ENCODE peak calls at places on chromosome 18, in eight cellular contexts. Y, V, J, P, C, O, K and Q are unnamed samples.

GRCh38 chr18:79546781-79547272 is 132.8 kb upstream of the CTDP1 start:
- DNase-seq in J (no peak), P (no peak), O (no peak), Y (no peak), V (no peak), K (no peak), C (no peak), Q (no peak)

GRCh38 chr18:46424898-46425297 is 232.1 kb downstream of the LOXHD1 start:
- DNase-seq in C (no peak), P (no peak), K (no peak), O (no peak), J (no peak), V (peak; percentile 58), Y (no peak), Q (no peak)

GRCh38 chr18:10453885-10454772 is at the start of gene APCDD1:
- DNase-seq in C (no peak), K (no peak), V (peak; percentile 70), J (peak; percentile 7), O (peak; percentile 88), Y (no peak), P (no peak), Q (peak; percentile 57)

GRCh38 chr18:51513525-51513924 is 316.0 kb upstream of the MEX3C start:
- DNase-seq in C (no peak), Y (no peak), P (no peak), J (no peak), V (no peak), O (no peak), K (no peak), Q (no peak)

GRCh38 chr18:33761363-33761762 is 183.3 kb downstream of the ASXL3 start:
- DNase-seq in C (no peak), P (no peak), Y (peak; percentile 26), V (no peak), O (peak; percentile 27), K (no peak), J (no peak), Q (peak; percentile 8)

GRCh38 chr18:55988537-55988936 is 400.5 kb upstream of the TCF4 start:
- DNase-seq in P (no peak), K (no peak), C (no peak), J (no peak), V (no peak), Y (peak; percentile 94), O (no peak), Q (no peak)

GRCh38 chr18:60508108-60508507 is 135.5 kb upstream of the MC4R start:
- DNase-seq in C (no peak), J (no peak), V (no peak), P (no peak), O (peak; percentile 10), Y (no peak), K (no peak), Q (no peak)

GRCh38 chr18:58535340-58536186 is 93.3 kb downstream of the ALPK2 start:
- DNase-seq in K (peak; percentile 99), Y (no peak), O (no peak), P (no peak), C (no peak), J (no peak), V (no peak), Q (peak; percentile 78)

GRCh38 chr18:3875961-3876360 is 426.0 kb downstream of the TGIF1 start:
- DNase-seq in J (no peak), Y (no peak), V (no peak), C (no peak), O (no peak), P (no peak), K (no peak), Q (no peak)

GRCh38 chr18:78976697-78977626 is 2.7 kb upstream of the SALL3 start:
- DNase-seq in Y (no peak), C (no peak), K (no peak), P (no peak), O (no peak), J (no peak), V (no peak), Q (no peak)

GRCh38 chr18:8937695-8938094 is 164.8 kb upstream of the NDUFV2 start:
- DNase-seq in K (no peak), P (no peak), C (no peak), Y (no peak), O (no peak), J (no peak), V (no peak), Q (no peak)

GRCh38 chr18:10420561-10421352 is 33.7 kb upstream of the APCDD1 start:
- DNase-seq in K (no peak), V (no peak), Y (no peak), J (no peak), P (no peak), O (no peak), C (no peak), Q (no peak)

GRCh38 chr18:54776282-54776977 is 51.8 kb upstream of the RAB27B start:
- DNase-seq in C (no peak), Y (peak; percentile 66), P (peak; percentile 95), K (peak; percentile 12), J (peak; percentile 57), O (no peak), V (no peak), Q (peak; percentile 93)

GRCh38 chr18:76353500-76353899 is 141.5 kb downstream of the ZNF516 start:
- DNase-seq in Y (no peak), C (no peak), K (no peak), J (no peak), O (no peak), V (no peak), P (no peak), Q (no peak)

GRCh38 chr18:9629709-9630108 is 15.3 kb upstream of the PPP4R1 start:
- DNase-seq in J (no peak), Y (no peak), O (no peak), P (no peak), V (no peak), K (no peak), C (no peak), Q (peak; percentile 11)

GRCh38 chr18:38011446-38011845 is 445.8 kb upstream of the CELF4 start:
- DNase-seq in V (no peak), Y (no peak), C (no peak), K (no peak), J (no peak), P (no peak), O (no peak), Q (no peak)

GRCh38 chr18:75524852-75525251 is 97.3 kb upstream of the SMIM21 start:
- DNase-seq in K (no peak), C (no peak), Y (no peak), J (no peak), O (no peak), V (no peak), P (no peak), Q (no peak)

GRCh38 chr18:24214144-24214543 is 75.3 kb downstream of the CABYR start:
- DNase-seq in V (no peak), O (no peak), C (no peak), J (no peak), P (no peak), K (no peak), Y (no peak), Q (no peak)

GRCh38 chr18:63586431-63586830 is 712 bp upstream of the SERPINB13 start:
- DNase-seq in J (no peak), K (no peak), V (no peak), O (no peak), Y (no peak), P (no peak), C (no peak), Q (no peak)

GRCh38 chr18:66635342-66635741 is 31.5 kb upstream of the CDH19 start:
- DNase-seq in J (no peak), Y (no peak), O (no peak), K (no peak), V (no peak), C (no peak), P (no peak), Q (no peak)

GRCh38 chr18:36757081-36757480 is 71.7 kb downstream of the TPGS2 start:
- DNase-seq in P (peak; percentile 44), J (peak; percentile 56), O (peak; percentile 76), K (no peak), C (peak; percentile 58), V (no peak), Y (peak; percentile 50), Q (peak; percentile 34)
- TF ChIP-seq CTCF in P (peak; percentile 67), J (peak; percentile 67), O (peak; percentile 85), K (peak; percentile 31), C (peak; percentile 60), V (peak; percentile 57), Y (peak; percentile 54), Q (peak; percentile 25)

DNA sequence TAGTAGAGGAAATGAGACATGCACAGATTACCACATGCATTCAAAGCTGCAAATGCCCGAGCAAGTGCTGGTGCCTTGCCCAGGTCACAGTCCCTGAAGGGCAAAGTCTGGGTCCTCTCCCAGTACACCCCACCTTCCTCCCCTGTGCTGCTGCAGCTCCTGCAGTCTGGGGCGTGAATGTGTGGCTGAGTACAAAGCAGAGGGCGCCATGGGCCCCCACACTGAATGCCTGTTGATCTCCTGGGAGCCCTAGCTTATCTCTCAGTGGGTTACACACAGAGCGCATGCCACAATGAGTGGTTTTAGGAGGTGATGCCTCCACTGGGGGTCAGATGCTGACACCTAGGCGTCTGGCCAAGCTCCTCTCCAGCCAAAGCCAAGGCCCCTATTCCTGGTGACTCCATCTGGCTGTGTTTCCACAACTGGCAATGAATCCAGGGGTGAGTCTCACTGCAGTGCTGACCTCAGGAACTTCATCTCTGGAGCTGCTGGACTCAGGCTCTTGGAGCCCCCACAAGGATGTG is 135.4 kb downstream of the CTIF start:
- DNase-seq in Y (no peak), P (no peak), O (no peak), V (no peak), J (no peak), C (no peak), K (no peak), Q (no peak)
- TF ChIP-seq MAX in Y (no peak), P (no peak), O (no peak), V (no peak), J (no peak), C (no peak), K (no peak), Q (no peak)

GRCh38 chr18:57425096-57425495 is 10.1 kb upstream of the ONECUT2 start:
- DNase-seq in J (no peak), Y (no peak), C (no peak), K (no peak), V (no peak), P (no peak), O (no peak), Q (no peak)
- TF ChIP-seq CTCF in J (no peak), Y (no peak), C (no peak), K (no peak), V (no peak), P (no peak), O (no peak), Q (no peak)

GRCh38 chr18:6598657-6599056 is 130.9 kb upstream of the ARHGAP28 start:
- DNase-seq in P (no peak), V (no peak), Y (no peak), O (no peak), J (no peak), K (no peak), C (no peak), Q (no peak)

GRCh38 chr18:6605115-6605869 is 124.2 kb upstream of the ARHGAP28 start:
- DNase-seq in C (no peak), Y (no peak), K (no peak), V (no peak), P (no peak), O (no peak), J (no peak), Q (no peak)

GRCh38 chr18:6606411-6607085 is 123.0 kb upstream of the ARHGAP28 start:
- DNase-seq in J (no peak), O (no peak), V (no peak), K (no peak), P (no peak), C (no peak), Y (no peak), Q (no peak)

GRCh38 chr18:6600667-6601066 is 128.8 kb upstream of the ARHGAP28 start:
- DNase-seq in O (no peak), V (no peak), K (no peak), C (no peak), Y (no peak), P (no peak), J (no peak), Q (no peak)

GRCh38 chr18:6601241-6601640 is 128.3 kb upstream of the ARHGAP28 start:
- DNase-seq in C (no peak), K (no peak), V (no peak), J (no peak), Y (no peak), O (no peak), P (no peak), Q (no peak)
- TF ChIP-seq MAX in C (no peak), K (no peak), V (no peak), J (no peak), Y (no peak), O (no peak), P (no peak), Q (no peak)